ENCODE peak calls at places on chromosomes 1 and 21, in nine cellular contexts. M, E, L, Q, B, Z, C, A and K are unnamed samples. For H3K4me1, the result is how much of the 10 kb centered on the place peaks cover.

GRCh38 chr1:195197116-195197515 is 1411.1 kb downstream of the KCNT2 start:
- DNase-seq in C (no peak), E (no peak), B (no peak), L (no peak), A (no peak), M (no peak), Q (no peak), Z (no peak), K (no peak)

GRCh38 chr1:31797216-31797615 is 18.6 kb downstream of the SPOCD1 start:
- DNase-seq in A (no peak), C (no peak), B (peak), M (no peak), L (no peak), E (no peak), Q (no peak), Z (no peak), K (no peak)

GRCh38 chr1:91568261-91568660 is 67.6 kb downstream of the CDC7 start:
- DNase-seq in A (no peak), C (no peak), L (no peak), E (no peak), Q (no peak), B (no peak), Z (no peak), M (no peak), K (no peak)

GRCh38 chr1:195899762-195900352 is 708.4 kb downstream of the KCNT2 start:
- DNase-seq in E (no peak), Z (no peak), Q (no peak), L (no peak), A (no peak), B (no peak), C (peak), M (no peak), K (no peak)

GRCh38 chr21:40732243-40732642 is 114.7 kb downstream of the DSCAM start:
- DNase-seq in E (no peak), C (peak), M (no peak), B (no peak), Z (no peak), A (no peak), Q (no peak), L (no peak), K (no peak)

GRCh38 chr1:61618193-61618592 is 106.7 kb downstream of the TM2D1 start:
- DNase-seq in A (no peak), C (no peak), B (no peak), Q (no peak), Z (no peak), E (no peak), M (no peak), L (no peak), K (no peak)

GRCh38 chr1:78490861-78491310 is at the start of gene PTGFR:
- DNase-seq in B (peak), L (peak), C (peak), Q (no peak), A (no peak), M (peak), Z (no peak), E (peak), K (peak)

GRCh38 chr1:11938722-11939526 is 4.4 kb downstream of the PLOD1 start:
- DNase-seq in C (no peak), M (peak), E (peak), Q (no peak), A (peak), B (no peak), Z (no peak), L (peak), K (no peak)

GRCh38 chr1:156502749-156503671 is 2.4 kb upstream of the MEF2D start:
- DNase-seq in C (peak), M (peak), L (peak), B (peak), Q (peak), E (peak), Z (peak), A (peak), K (peak)
- H3K4me1 ChIP-seq in C (under half), M (half or more), L (half or more), B (half or more), Q (half or more), E (half or more), Z (under half), A (half or more), K (under half)

DNA sequence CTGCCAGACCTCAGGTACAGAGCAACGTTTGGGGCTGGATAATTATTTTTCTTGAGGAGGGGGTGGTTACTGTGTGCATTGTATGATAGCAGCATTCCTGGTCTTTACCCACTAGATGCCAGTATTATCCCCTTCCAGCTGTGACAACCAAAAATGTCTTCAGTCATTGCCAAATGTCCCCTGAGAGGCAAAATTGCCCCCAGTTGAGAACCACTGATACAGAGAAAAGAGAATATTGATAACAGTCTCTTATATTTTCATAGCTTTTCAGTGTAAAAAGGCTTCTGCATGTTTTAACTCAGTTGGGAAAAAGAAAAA is 51.8 kb upstream of the SYT14 start:
- DNase-seq in M (no peak), Q (no peak), A (no peak), E (no peak), L (no peak), B (no peak), Z (no peak), C (no peak), K (no peak)
- TF ChIP-seq CTCF in M (no peak), Q (no peak), A (no peak), E (no peak), L (no peak), B (no peak), Z (no peak), C (no peak), K (no peak)

GRCh38 chr1:21764615-21765423 is 18.1 kb downstream of the USP48 start:
- DNase-seq in E (peak), Z (peak), Q (no peak), B (no peak), M (peak), L (peak), A (no peak), C (peak), K (no peak)
- H3K4me1 ChIP-seq in E (under half), Z (under half), Q (half or more), B (half or more), M (under half), L (under half), A (half or more), C (under half), K (under half)

GRCh38 chr21:30463713-30464112 is 16.5 kb downstream of the KRTAP19-1 start:
- DNase-seq in Q (peak), M (peak), Z (no peak), B (no peak), L (no peak), C (no peak), A (no peak), E (no peak), K (no peak)
- TF ChIP-seq CTCF in Q (peak), M (peak), Z (no peak), B (peak), L (peak), C (no peak), A (no peak), E (no peak), K (no peak)

DNA sequence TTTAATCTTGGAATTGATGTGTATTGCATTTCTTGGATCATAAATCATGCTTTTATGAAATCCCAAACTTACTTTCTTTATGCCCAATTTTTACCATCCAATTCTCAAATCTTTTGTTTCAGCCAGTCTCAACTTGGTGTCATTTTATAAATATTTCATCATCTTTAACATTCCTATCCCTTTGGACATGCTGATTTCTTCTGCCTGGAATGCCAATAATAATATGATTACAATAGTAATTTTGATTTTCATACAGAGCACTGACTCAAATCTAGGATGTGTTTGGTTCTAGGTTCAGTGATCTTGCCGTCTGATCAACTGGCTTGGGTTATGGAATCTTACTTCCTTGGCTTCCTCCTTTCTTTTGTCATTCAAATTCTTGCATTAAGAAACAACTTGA is 12.8 kb downstream of the RRP15 start:
- DNase-seq in Q (no peak), E (no peak), Z (no peak), L (no peak), M (no peak), A (no peak), C (peak), B (no peak), K (no peak)
- H3K4me1 ChIP-seq in Q (under half), E (under half), Z (under half), L (under half), M (under half), A (under half), C (under half), B (under half), K (under half)

DNA sequence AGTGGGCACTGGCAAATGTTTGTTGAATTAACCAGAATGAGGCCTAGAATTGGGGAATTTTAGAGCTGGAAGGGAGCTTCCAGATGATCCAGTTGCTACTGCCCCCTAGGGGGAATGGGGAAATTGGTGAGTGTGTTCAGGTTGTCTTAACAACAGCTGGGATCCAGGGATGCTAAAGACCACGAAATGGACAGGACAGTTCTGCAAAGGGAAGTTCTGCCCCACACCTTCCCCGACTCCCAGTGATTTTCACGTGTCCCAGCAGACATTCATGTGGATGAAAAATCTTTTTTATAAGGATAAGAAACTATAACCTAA is 33.9 kb downstream of the TRIM62 start:
- DNase-seq in B (no peak), E (no peak), Q (no peak), L (no peak), A (no peak), Z (no peak), M (no peak), C (no peak), K (peak)
- TF ChIP-seq CTCF in B (no peak), E (no peak), Q (peak), L (no peak), A (no peak), Z (no peak), M (no peak), C (peak), K (peak)

GRCh38 chr1:238329671-238330070 is 438.9 kb upstream of the ZP4 start:
- DNase-seq in B (no peak), C (peak), A (no peak), Z (no peak), E (no peak), Q (no peak), M (no peak), L (no peak), K (no peak)
- H3K4me1 ChIP-seq in B (under half), C (under half), A (under half), Z (under half), E (under half), Q (under half), M (under half), L (under half), K (under half)

GRCh38 chr1:108708726-108709660 is 3.7 kb upstream of the FNDC7 start:
- DNase-seq in E (no peak), Z (no peak), M (no peak), A (no peak), B (no peak), C (no peak), L (no peak), Q (peak), K (no peak)
- TF ChIP-seq CTCF in E (no peak), Z (no peak), M (no peak), A (no peak), B (no peak), C (no peak), L (no peak), Q (peak), K (no peak)